ENCODE peak calls at places on chromosomes 3 and 15, in eight cellular contexts. S is ovary, Z is thyroid gland, G is Panc1, J is cardiac muscle cell, Y is lung, N is adrenal gland, C is heart right ventricle. I is an unnamed sample. For H3K27me3, the result is how much of the 10 kb centered on the place peaks cover.

GRCh38 chr15:74336061-74337005 is 31.1 kb downstream of the CYP11A1 start:
- DNase-seq in S (peak), Z (no peak), G (no peak), J (no peak), Y (no peak), N (no peak), C (no peak), I (no peak)

GRCh38 chr3:102156426-102156825 is 278.4 kb upstream of the ZPLD1 start:
- DNase-seq in S (no peak), Z (peak), G (no peak), J (no peak), Y (no peak), N (no peak), C (no peak), I (no peak)

GRCh38 chr3:37761583-37761982 is 100.1 kb upstream of the CTDSPL start:
- DNase-seq in S (no peak), Z (no peak), G (no peak), J (no peak), Y (no peak), N (no peak), C (no peak), I (no peak)

GRCh38 chr15:88636654-88637053 is 2.2 kb upstream of the ISG20 start:
- DNase-seq in S (peak), Z (no peak), G (no peak), J (no peak), Y (no peak), N (no peak), C (no peak), I (no peak)

GRCh38 chr15:86077070-86077469 is 2.6 kb upstream of the AGBL1 start:
- DNase-seq in S (no peak), Z (no peak), G (no peak), J (no peak), Y (peak), N (no peak), C (no peak), I (no peak)

GRCh38 chr3:100554373-100554676 is 55.1 kb upstream of the ADGRG7 start:
- DNase-seq in S (no peak), Z (no peak), G (no peak), J (no peak), Y (no peak), N (no peak), C (no peak), I (no peak)

GRCh38 chr3:109081746-109082510 is 36.0 kb downstream of the MORC1 start:
- DNase-seq in S (no peak), Z (peak), G (peak), J (peak), Y (no peak), N (no peak), C (peak), I (peak)

GRCh38 chr15:91186892-91187644 is 87.0 kb downstream of the SV2B start:
- DNase-seq in S (no peak), Z (no peak), G (no peak), J (peak), Y (no peak), N (no peak), C (no peak), I (no peak)

GRCh38 chr3:106139834-106140233 is 271.0 kb upstream of the CBLB start:
- DNase-seq in S (no peak), Z (no peak), G (no peak), J (no peak), Y (no peak), N (no peak), C (no peak), I (no peak)

GRCh38 chr3:25567390-25567789 is 97.3 kb downstream of the TOP2B start:
- DNase-seq in S (no peak), Z (no peak), G (no peak), J (no peak), Y (no peak), N (no peak), C (no peak), I (no peak)

GRCh38 chr3:132183811-132184210 is 133.4 kb upstream of the ACP3 start:
- DNase-seq in S (no peak), Z (no peak), G (no peak), J (no peak), Y (no peak), N (no peak), C (no peak), I (no peak)

GRCh38 chr15:25439456-25439836 is 622 bp upstream of the UBE3A start:
- DNase-seq in S (no peak), Z (no peak), G (no peak), J (no peak), Y (no peak), N (peak), C (no peak), I (no peak)

GRCh38 chr3:179896507-179896906 is 140.2 kb downstream of the PEX5L start:
- DNase-seq in S (no peak), Z (no peak), G (no peak), J (no peak), Y (no peak), N (no peak), C (no peak), I (no peak)

GRCh38 chr3:185457376-185457775 is 41.5 kb downstream of the TMEM41A start:
- DNase-seq in S (no peak), Z (no peak), G (no peak), J (no peak), Y (no peak), N (no peak), C (no peak), I (no peak)

GRCh38 chr3:72997421-72997961 is 880 bp downstream of the PPP4R2 start:
- DNase-seq in S (no peak), Z (peak), G (no peak), J (peak), Y (no peak), N (no peak), C (peak), I (no peak)

GRCh38 chr3:59938857-59939256 is 889.0 kb upstream of the CFAP20DC start:
- DNase-seq in S (no peak), Z (no peak), G (no peak), J (no peak), Y (no peak), N (no peak), C (no peak), I (no peak)

GRCh38 chr15:29425864-29426263 is 156.2 kb upstream of the NSMCE3 start:
- DNase-seq in S (no peak), Z (no peak), G (no peak), J (no peak), Y (no peak), N (no peak), C (no peak), I (no peak)

GRCh38 chr15:74453925-74454763 is 6.8 kb downstream of the UBL7 start:
- DNase-seq in S (no peak), Z (no peak), G (no peak), J (no peak), Y (no peak), N (no peak), C (no peak), I (no peak)

GRCh38 chr3:170003881-170004356 is 33.9 kb upstream of the GPR160 start:
- DNase-seq in S (no peak), Z (no peak), G (no peak), J (no peak), Y (no peak), N (no peak), C (no peak), I (no peak)

GRCh38 chr3:62159693-62160092 is 213.7 kb downstream of the FEZF2 start:
- DNase-seq in S (peak), Z (peak), G (no peak), J (no peak), Y (peak), N (peak), C (peak), I (no peak)

GRCh38 chr15:66815322-66815721 is 113.3 kb downstream of the SMAD6 start:
- DNase-seq in S (no peak), Z (no peak), G (no peak), J (no peak), Y (peak), N (no peak), C (no peak), I (no peak)

GRCh38 chr15:52306270-52306669 is 10.7 kb upstream of the MYO5C start:
- DNase-seq in S (no peak), Z (no peak), G (peak), J (no peak), Y (no peak), N (no peak), C (no peak), I (no peak)

GRCh38 chr3:39961404-39961693 is 151.9 kb downstream of the MYRIP start:
- DNase-seq in S (no peak), Z (no peak), G (no peak), J (no peak), Y (no peak), N (no peak), C (no peak), I (no peak)

GRCh38 chr3:150101016-150101415 is 130.3 kb upstream of the PFN2 start:
- DNase-seq in S (no peak), Z (no peak), G (no peak), J (no peak), Y (no peak), N (no peak), C (no peak), I (no peak)

GRCh38 chr15:70853855-70854668 is at the start of gene LARP6:
- DNase-seq in S (peak), Z (peak), G (no peak), J (peak), Y (no peak), N (peak), C (peak), I (peak)

GRCh38 chr15:71080705-71081104 is 34.6 kb upstream of the THSD4 start:
- DNase-seq in S (no peak), Z (no peak), G (no peak), J (no peak), Y (no peak), N (no peak), C (no peak), I (no peak)

GRCh38 chr3:20930034-20930433 is 744.0 kb upstream of the SGO1 start:
- DNase-seq in S (no peak), Z (no peak), G (no peak), J (peak), Y (no peak), N (no peak), C (no peak), I (no peak)

GRCh38 chr15:76588811-76589747 is 252.5 kb downstream of the ISL2 start:
- DNase-seq in S (no peak), Z (no peak), G (no peak), J (no peak), Y (no peak), N (no peak), C (no peak), I (no peak)
- TF ChIP-seq CTCF in S (no peak), Z (no peak), G (no peak), J (no peak), Y (no peak), N (no peak), C (no peak), I (no peak)

GRCh38 chr15:61685513-61685912 is 374.7 kb downstream of the VPS13C start:
- DNase-seq in S (no peak), Z (no peak), G (no peak), J (no peak), Y (no peak), N (no peak), C (no peak), I (no peak)

GRCh38 chr15:61687124-61687523 is 373.1 kb downstream of the VPS13C start:
- DNase-seq in S (no peak), Z (no peak), G (no peak), J (no peak), Y (no peak), N (no peak), C (no peak), I (no peak)

GRCh38 chr15:61687651-61688050 is 372.6 kb downstream of the VPS13C start:
- DNase-seq in S (no peak), Z (no peak), G (no peak), J (no peak), Y (no peak), N (no peak), C (no peak), I (no peak)

GRCh38 chr15:61685971-61686370 is 374.3 kb downstream of the VPS13C start:
- DNase-seq in S (no peak), Z (no peak), G (no peak), J (no peak), Y (no peak), N (no peak), C (no peak), I (no peak)

GRCh38 chr15:61689067-61689466 is 371.2 kb downstream of the VPS13C start:
- DNase-seq in S (no peak), Z (no peak), G (no peak), J (no peak), Y (no peak), N (no peak), C (no peak), I (no peak)
- H3K4me3 ChIP-seq in S (no peak), Z (no peak), G (no peak), J (no peak), Y (no peak), N (no peak), C (no peak), I (no peak)

GRCh38 chr3:12656850-12657249 is 7.1 kb downstream of the RAF1 start:
- DNase-seq in S (no peak), Z (no peak), G (no peak), J (no peak), Y (no peak), N (peak), C (no peak), I (no peak)
- H3K27me3 ChIP-seq in S (under half), Z (under half), G (under half), J (under half), Y (under half), N (under half), C (under half), I (under half)

DNA sequence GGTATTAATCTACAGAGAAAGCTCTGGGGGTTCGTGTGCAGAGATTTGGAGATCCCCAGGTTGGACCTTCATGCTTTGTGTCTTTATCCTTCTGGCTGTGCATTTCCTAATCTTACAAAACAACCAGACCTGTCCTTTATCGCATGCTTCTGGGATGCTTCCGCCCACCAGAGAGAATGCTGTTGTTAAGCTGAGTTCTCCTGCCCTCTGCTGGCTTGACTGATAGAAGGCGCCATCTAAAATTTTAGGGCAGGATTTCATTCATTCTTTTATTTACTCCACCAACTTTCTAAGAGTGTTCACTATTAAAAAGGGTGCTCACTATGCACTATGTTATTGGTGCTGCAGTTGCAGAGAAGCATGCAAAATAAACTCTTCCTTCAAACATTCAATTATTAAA is 8.7 kb upstream of the SST start:
- DNase-seq in S (peak), Z (peak), G (peak), J (peak), Y (no peak), N (peak), C (peak), I (no peak)
- TF ChIP-seq CTCF in S (no peak), Z (peak), G (no peak), J (peak), Y (peak), N (peak), C (peak), I (peak)

GRCh38 chr15:101120961-101121360 is 130.9 kb downstream of the CHSY1 start:
- DNase-seq in S (peak), Z (no peak), G (no peak), J (no peak), Y (no peak), N (no peak), C (no peak), I (no peak)
- H3K4me3 ChIP-seq in S (no peak), Z (no peak), G (no peak), J (no peak), Y (no peak), N (no peak), C (no peak), I (no peak)

DNA sequence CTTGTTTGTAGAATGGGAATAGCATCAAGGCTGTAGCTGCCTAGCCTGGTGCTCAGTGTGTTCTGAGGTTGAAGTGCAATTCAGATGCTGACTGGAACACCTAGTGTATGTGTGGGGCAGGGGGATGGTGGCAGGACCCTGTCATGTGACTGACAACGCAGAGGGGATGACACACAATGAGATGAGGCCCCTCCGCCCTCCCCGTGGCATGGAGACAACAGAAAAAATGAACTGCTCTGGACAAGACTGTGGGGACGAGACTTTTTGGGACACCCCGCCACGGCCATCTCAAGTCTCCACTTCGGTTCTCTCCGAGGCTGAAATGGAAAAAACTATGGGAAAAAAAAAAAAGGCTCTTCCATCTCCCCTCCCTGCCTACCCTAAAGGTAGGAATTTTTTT is 10.4 kb upstream of the SEC13 start:
- DNase-seq in S (no peak), Z (no peak), G (no peak), J (no peak), Y (no peak), N (no peak), C (no peak), I (no peak)
- H3K27me3 ChIP-seq in S (under half), Z (under half), G (under half), J (under half), Y (under half), N (under half), C (under half), I (under half)

GRCh38 chr3:143173242-143173641 is 53.7 kb downstream of the CHST2 start:
- DNase-seq in S (no peak), Z (no peak), G (no peak), J (no peak), Y (no peak), N (no peak), C (no peak), I (no peak)
- TF ChIP-seq CTCF in S (no peak), Z (no peak), G (no peak), J (no peak), Y (no peak), N (no peak), C (no peak), I (no peak)

GRCh38 chr15:40308844-40309189 is 1.1 kb upstream of the PLCB2 start:
- DNase-seq in S (no peak), Z (no peak), G (no peak), J (no peak), Y (peak), N (no peak), C (no peak), I (no peak)

GRCh38 chr15:40306908-40307307 is 827 bp downstream of the PLCB2 start:
- DNase-seq in S (no peak), Z (no peak), G (no peak), J (no peak), Y (no peak), N (no peak), C (no peak), I (no peak)

GRCh38 chr15:40306371-40306770 is 1.4 kb downstream of the PLCB2 start:
- DNase-seq in S (no peak), Z (no peak), G (no peak), J (no peak), Y (no peak), N (no peak), C (no peak), I (no peak)

GRCh38 chr15:40309344-40309862 is 1.7 kb upstream of the PLCB2 start:
- DNase-seq in S (no peak), Z (no peak), G (no peak), J (no peak), Y (no peak), N (no peak), C (no peak), I (no peak)

GRCh38 chr15:40307421-40308165 is at the start of gene PLCB2:
- DNase-seq in S (no peak), Z (no peak), G (no peak), J (no peak), Y (peak), N (no peak), C (no peak), I (peak)
- H3K4me3 ChIP-seq in S (no peak), Z (no peak), G (no peak), J (no peak), Y (peak), N (no peak), C (peak), I (peak)

DNA sequence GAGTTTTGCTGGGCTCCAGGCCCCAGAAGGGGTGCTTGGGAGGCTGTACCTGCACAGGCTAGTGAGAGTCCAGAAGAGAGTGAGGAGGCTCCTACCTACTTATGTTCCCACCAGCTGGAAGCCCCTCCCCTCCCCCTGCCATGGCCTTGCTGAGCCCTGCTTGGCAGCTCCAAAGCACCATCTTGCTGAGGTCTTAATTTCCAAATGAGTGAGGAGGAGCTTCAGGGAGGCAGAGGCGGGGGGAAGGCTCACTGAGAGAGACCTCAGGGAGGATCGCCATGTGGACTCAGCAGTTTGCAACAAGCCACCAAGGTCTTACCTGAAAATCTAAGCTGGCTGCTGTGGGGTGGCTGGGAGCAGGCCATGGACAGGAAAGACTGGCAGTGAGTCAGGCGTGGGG is 8.7 kb upstream of the CACNA2D2 start:
- DNase-seq in S (no peak), Z (no peak), G (no peak), J (no peak), Y (no peak), N (no peak), C (no peak), I (no peak)
- H3K27me3 ChIP-seq in S (under half), Z (under half), G (under half), J (under half), Y (under half), N (under half), C (under half), I (under half)

I was measured in GM06990.